ENCODE peak calls at places on chromosomes 16 and 17, in nine cellular contexts. One of them, this sample, is unnamed.

GRCh38 chr16:22232277-22233049 is 26.4 kb downstream of the EEF2K start:
- DNase-seq in adrenal gland: no peak
- DNase-seq in suprapubic skin: no peak
- DNase-seq in GM12865: peak
- DNase-seq in neural progenitor cell: no peak
- DNase-seq in heart left ventricle: no peak
- DNase-seq in fibroblast of mammary gland: peak
- DNase-seq in gastrocnemius medialis: no peak
- DNase-seq in right lobe of liver: peak
- DNase-seq in this sample: peak

GRCh38 chr17:28717578-28718316 is at the start of gene RAB34:
- DNase-seq in adrenal gland: peak
- DNase-seq in suprapubic skin: peak
- DNase-seq in GM12865: no peak
- DNase-seq in neural progenitor cell: peak
- DNase-seq in heart left ventricle: peak
- DNase-seq in fibroblast of mammary gland: peak
- DNase-seq in gastrocnemius medialis: peak
- DNase-seq in right lobe of liver: peak
- DNase-seq in this sample: no peak

GRCh38 chr16:8346291-8346690 is 244.0 kb downstream of the TMEM114 start:
- DNase-seq in adrenal gland: no peak
- DNase-seq in suprapubic skin: no peak
- DNase-seq in GM12865: peak
- DNase-seq in neural progenitor cell: peak
- DNase-seq in heart left ventricle: no peak
- DNase-seq in fibroblast of mammary gland: no peak
- DNase-seq in gastrocnemius medialis: no peak
- DNase-seq in right lobe of liver: no peak
- DNase-seq in this sample: no peak

GRCh38 chr16:71351558-71351901 is 7.0 kb upstream of the CALB2 start:
- DNase-seq in adrenal gland: no peak
- DNase-seq in suprapubic skin: peak
- DNase-seq in GM12865: no peak
- DNase-seq in neural progenitor cell: no peak
- DNase-seq in heart left ventricle: no peak
- DNase-seq in fibroblast of mammary gland: no peak
- DNase-seq in gastrocnemius medialis: no peak
- DNase-seq in right lobe of liver: peak
- DNase-seq in this sample: peak

GRCh38 chr17:66322764-66323163 is 20.4 kb downstream of the PRKCA start:
- DNase-seq in adrenal gland: no peak
- DNase-seq in suprapubic skin: no peak
- DNase-seq in GM12865: no peak
- DNase-seq in neural progenitor cell: no peak
- DNase-seq in heart left ventricle: no peak
- DNase-seq in fibroblast of mammary gland: no peak
- DNase-seq in gastrocnemius medialis: no peak
- DNase-seq in right lobe of liver: no peak
- DNase-seq in this sample: no peak

GRCh38 chr16:3038896-3039295 is 2.2 kb upstream of the BICDL2 start:
- DNase-seq in adrenal gland: no peak
- DNase-seq in suprapubic skin: no peak
- DNase-seq in GM12865: no peak
- DNase-seq in neural progenitor cell: no peak
- DNase-seq in heart left ventricle: no peak
- DNase-seq in fibroblast of mammary gland: no peak
- DNase-seq in gastrocnemius medialis: no peak
- DNase-seq in right lobe of liver: no peak
- DNase-seq in this sample: no peak

GRCh38 chr17:33385713-33386112 is 92.6 kb upstream of the ASIC2 start:
- DNase-seq in adrenal gland: no peak
- DNase-seq in suprapubic skin: no peak
- DNase-seq in GM12865: no peak
- DNase-seq in neural progenitor cell: no peak
- DNase-seq in heart left ventricle: no peak
- DNase-seq in fibroblast of mammary gland: no peak
- DNase-seq in gastrocnemius medialis: no peak
- DNase-seq in right lobe of liver: no peak
- DNase-seq in this sample: no peak

GRCh38 chr16:3938843-3939624 is 58.5 kb upstream of the CREBBP start:
- DNase-seq in adrenal gland: peak
- DNase-seq in suprapubic skin: peak
- DNase-seq in GM12865: peak
- DNase-seq in neural progenitor cell: peak
- DNase-seq in heart left ventricle: peak
- DNase-seq in fibroblast of mammary gland: no peak
- DNase-seq in gastrocnemius medialis: no peak
- DNase-seq in right lobe of liver: peak
- DNase-seq in this sample: no peak

GRCh38 chr17:43878260-43879082 is 28.9 kb downstream of the MPP2 start:
- DNase-seq in adrenal gland: peak
- DNase-seq in suprapubic skin: no peak
- DNase-seq in GM12865: peak
- DNase-seq in neural progenitor cell: peak
- DNase-seq in heart left ventricle: peak
- DNase-seq in fibroblast of mammary gland: peak
- DNase-seq in gastrocnemius medialis: peak
- DNase-seq in right lobe of liver: peak
- DNase-seq in this sample: peak

GRCh38 chr17:59435238-59435637 is 103.8 kb downstream of the YPEL2 start:
- DNase-seq in adrenal gland: no peak
- DNase-seq in suprapubic skin: no peak
- DNase-seq in GM12865: peak
- DNase-seq in neural progenitor cell: no peak
- DNase-seq in heart left ventricle: no peak
- DNase-seq in fibroblast of mammary gland: peak
- DNase-seq in gastrocnemius medialis: no peak
- DNase-seq in right lobe of liver: no peak
- DNase-seq in this sample: no peak

GRCh38 chr16:14565688-14566025 is 64.4 kb downstream of the PARN start:
- DNase-seq in adrenal gland: no peak
- DNase-seq in suprapubic skin: no peak
- DNase-seq in GM12865: no peak
- DNase-seq in neural progenitor cell: no peak
- DNase-seq in heart left ventricle: no peak
- DNase-seq in fibroblast of mammary gland: no peak
- DNase-seq in gastrocnemius medialis: no peak
- DNase-seq in right lobe of liver: no peak
- DNase-seq in this sample: no peak

GRCh38 chr17:72030067-72030899 is 90.5 kb upstream of the SOX9 start:
- DNase-seq in adrenal gland: peak
- DNase-seq in suprapubic skin: no peak
- DNase-seq in GM12865: peak
- DNase-seq in neural progenitor cell: peak
- DNase-seq in heart left ventricle: peak
- DNase-seq in fibroblast of mammary gland: peak
- DNase-seq in gastrocnemius medialis: peak
- DNase-seq in right lobe of liver: no peak
- DNase-seq in this sample: no peak
- TF ChIP-seq CTCF in adrenal gland: peak
- TF ChIP-seq CTCF in suprapubic skin: no peak
- TF ChIP-seq CTCF in GM12865: peak
- TF ChIP-seq CTCF in neural progenitor cell: peak
- TF ChIP-seq CTCF in heart left ventricle: no peak
- TF ChIP-seq CTCF in fibroblast of mammary gland: peak
- TF ChIP-seq CTCF in gastrocnemius medialis: peak
- TF ChIP-seq CTCF in right lobe of liver: peak
- TF ChIP-seq CTCF in this sample: no peak

DNA sequence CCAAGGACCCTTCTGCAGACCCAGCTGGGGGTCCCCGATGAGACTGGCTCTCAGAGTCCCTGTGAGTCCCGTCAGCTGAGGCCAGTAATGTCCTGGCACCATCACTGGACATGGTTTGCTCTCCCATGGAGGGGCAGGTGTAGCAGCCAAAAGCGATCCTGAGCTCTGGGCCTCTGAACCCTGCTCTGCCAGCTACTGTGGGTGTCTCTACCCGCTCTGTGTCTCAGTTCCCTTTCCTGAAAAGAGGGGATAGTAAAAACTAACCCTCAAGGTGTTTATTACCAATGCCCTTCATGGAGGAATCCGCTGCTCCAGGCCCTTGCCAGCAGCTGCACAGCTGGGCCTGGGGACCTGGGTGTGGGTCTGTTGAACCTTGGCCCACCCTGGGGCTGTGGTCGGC is 8.8 kb downstream of the TUBB3 start:
- DNase-seq in adrenal gland: no peak
- DNase-seq in suprapubic skin: no peak
- DNase-seq in GM12865: no peak
- DNase-seq in neural progenitor cell: no peak
- DNase-seq in heart left ventricle: no peak
- DNase-seq in fibroblast of mammary gland: no peak
- DNase-seq in gastrocnemius medialis: no peak
- DNase-seq in right lobe of liver: no peak
- DNase-seq in this sample: no peak
- H3K4me3 ChIP-seq in adrenal gland: no peak
- H3K4me3 ChIP-seq in suprapubic skin: no peak
- H3K4me3 ChIP-seq in GM12865: no peak
- H3K4me3 ChIP-seq in neural progenitor cell: no peak
- H3K4me3 ChIP-seq in heart left ventricle: no peak
- H3K4me3 ChIP-seq in fibroblast of mammary gland: no peak
- H3K4me3 ChIP-seq in gastrocnemius medialis: no peak
- H3K4me3 ChIP-seq in right lobe of liver: no peak
- H3K4me3 ChIP-seq in this sample: no peak

GRCh38 chr16:28912558-28912957 is 12.5 kb downstream of the RABEP2 start:
- DNase-seq in adrenal gland: no peak
- DNase-seq in suprapubic skin: no peak
- DNase-seq in GM12865: no peak
- DNase-seq in neural progenitor cell: no peak
- DNase-seq in heart left ventricle: no peak
- DNase-seq in fibroblast of mammary gland: no peak
- DNase-seq in gastrocnemius medialis: no peak
- DNase-seq in right lobe of liver: no peak
- DNase-seq in this sample: no peak

GRCh38 chr16:28918698-28919097 is 6.3 kb downstream of the RABEP2 start:
- DNase-seq in adrenal gland: no peak
- DNase-seq in suprapubic skin: no peak
- DNase-seq in GM12865: no peak
- DNase-seq in neural progenitor cell: no peak
- DNase-seq in heart left ventricle: no peak
- DNase-seq in fibroblast of mammary gland: no peak
- DNase-seq in gastrocnemius medialis: no peak
- DNase-seq in right lobe of liver: no peak
- DNase-seq in this sample: no peak

GRCh38 chr16:28914325-28914724 is 10.7 kb downstream of the RABEP2 start:
- DNase-seq in adrenal gland: no peak
- DNase-seq in suprapubic skin: no peak
- DNase-seq in GM12865: no peak
- DNase-seq in neural progenitor cell: no peak
- DNase-seq in heart left ventricle: no peak
- DNase-seq in fibroblast of mammary gland: no peak
- DNase-seq in gastrocnemius medialis: no peak
- DNase-seq in right lobe of liver: no peak
- DNase-seq in this sample: no peak

GRCh38 chr16:28915181-28915580 is 9.9 kb downstream of the RABEP2 start:
- DNase-seq in adrenal gland: no peak
- DNase-seq in suprapubic skin: no peak
- DNase-seq in GM12865: no peak
- DNase-seq in neural progenitor cell: no peak
- DNase-seq in heart left ventricle: no peak
- DNase-seq in fibroblast of mammary gland: peak
- DNase-seq in gastrocnemius medialis: no peak
- DNase-seq in right lobe of liver: no peak
- DNase-seq in this sample: no peak

DNA sequence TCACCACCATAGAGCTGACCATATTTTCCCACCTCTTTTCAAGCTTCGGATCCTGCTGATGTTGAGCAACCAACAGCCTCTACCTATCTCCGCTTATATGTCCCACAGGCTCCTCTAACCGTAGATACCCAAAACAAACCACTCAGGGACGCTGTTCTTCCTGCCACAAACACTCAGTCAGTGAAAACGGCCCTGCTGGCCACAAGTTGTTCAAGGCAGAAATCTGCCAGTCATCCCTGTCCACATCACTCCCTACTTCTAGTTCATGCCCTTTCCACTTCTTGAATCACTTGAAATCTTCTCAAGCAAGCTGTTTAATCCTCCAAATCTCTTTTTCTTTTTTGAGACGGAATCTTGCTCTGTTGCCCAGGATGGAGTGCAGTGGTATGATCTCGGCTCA is 7.9 kb downstream of the RABEP2 start:
- DNase-seq in adrenal gland: no peak
- DNase-seq in suprapubic skin: no peak
- DNase-seq in GM12865: no peak
- DNase-seq in neural progenitor cell: no peak
- DNase-seq in heart left ventricle: no peak
- DNase-seq in fibroblast of mammary gland: no peak
- DNase-seq in gastrocnemius medialis: no peak
- DNase-seq in right lobe of liver: no peak
- DNase-seq in this sample: no peak
- TF ChIP-seq CTCF in adrenal gland: no peak
- TF ChIP-seq CTCF in suprapubic skin: no peak
- TF ChIP-seq CTCF in GM12865: no peak
- TF ChIP-seq CTCF in neural progenitor cell: no peak
- TF ChIP-seq CTCF in heart left ventricle: no peak
- TF ChIP-seq CTCF in fibroblast of mammary gland: no peak
- TF ChIP-seq CTCF in gastrocnemius medialis: no peak
- TF ChIP-seq CTCF in right lobe of liver: no peak
- TF ChIP-seq CTCF in this sample: no peak

DNA sequence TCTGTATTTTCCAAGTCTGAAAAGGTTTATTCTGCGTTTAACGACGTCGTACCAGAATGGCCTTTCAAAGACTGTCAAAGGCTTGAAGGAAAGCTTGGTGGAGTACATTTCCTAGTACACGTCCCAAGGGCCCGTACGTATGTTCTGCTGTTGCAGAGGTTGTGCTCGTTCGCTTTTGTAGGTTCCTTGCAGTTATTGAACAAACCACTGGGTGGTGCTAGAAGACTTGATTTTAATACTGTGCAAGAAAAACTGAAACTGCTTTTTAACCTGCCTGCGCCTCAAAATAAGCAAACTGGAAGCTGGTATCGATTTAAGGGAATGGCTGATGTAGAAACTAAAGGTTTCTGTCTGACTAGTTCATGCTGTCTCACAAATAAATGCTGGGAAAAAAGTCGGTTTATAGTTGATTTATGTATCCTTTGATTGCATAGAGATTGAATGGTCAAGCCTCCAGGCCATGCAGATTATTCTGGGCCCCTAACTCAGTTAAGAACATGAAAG is 54.6 kb downstream of the USP10 start:
- DNase-seq in adrenal gland: peak
- DNase-seq in suprapubic skin: no peak
- DNase-seq in GM12865: peak
- DNase-seq in neural progenitor cell: peak
- DNase-seq in heart left ventricle: peak
- DNase-seq in fibroblast of mammary gland: peak
- DNase-seq in gastrocnemius medialis: peak
- DNase-seq in right lobe of liver: no peak
- DNase-seq in this sample: peak
- H3K4me3 ChIP-seq in adrenal gland: no peak
- H3K4me3 ChIP-seq in suprapubic skin: peak
- H3K4me3 ChIP-seq in GM12865: no peak
- H3K4me3 ChIP-seq in neural progenitor cell: no peak
- H3K4me3 ChIP-seq in heart left ventricle: no peak
- H3K4me3 ChIP-seq in fibroblast of mammary gland: no peak
- H3K4me3 ChIP-seq in gastrocnemius medialis: no peak
- H3K4me3 ChIP-seq in right lobe of liver: no peak
- H3K4me3 ChIP-seq in this sample: no peak

GRCh38 chr17:47834756-47835155 is 3.3 kb downstream of the LRRC46 start:
- DNase-seq in adrenal gland: no peak
- DNase-seq in suprapubic skin: no peak
- DNase-seq in GM12865: no peak
- DNase-seq in neural progenitor cell: no peak
- DNase-seq in heart left ventricle: no peak
- DNase-seq in fibroblast of mammary gland: no peak
- DNase-seq in gastrocnemius medialis: no peak
- DNase-seq in right lobe of liver: no peak
- DNase-seq in this sample: no peak
- TF ChIP-seq CTCF in adrenal gland: no peak
- TF ChIP-seq CTCF in suprapubic skin: no peak
- TF ChIP-seq CTCF in GM12865: no peak
- TF ChIP-seq CTCF in neural progenitor cell: no peak
- TF ChIP-seq CTCF in heart left ventricle: no peak
- TF ChIP-seq CTCF in fibroblast of mammary gland: no peak
- TF ChIP-seq CTCF in gastrocnemius medialis: no peak
- TF ChIP-seq CTCF in right lobe of liver: no peak
- TF ChIP-seq CTCF in this sample: no peak

This sample was measured in LNCaP clone FGC.